ENCODE peak calls at places on chromosomes 16 and 17, in ten cellular contexts. B is fibroblast of mammary gland, J is MM.1S, U is mucosa of descending colon, A is AG10803, S is coronary artery, Q is fibroblast of the aortic adventitia, H is adrenal gland, Z is brain microvascular endothelial cell, I is NT2/D1. L is an unnamed sample.
A peak's percentile ranks its signal among the peaks of the same experiment; 100 is the strongest.

GRCh38 chr17:56142325-56142724 is 10.9 kb upstream of the ANKFN1 start:
- DNase-seq in J (no peak), H (no peak), Q (peak; percentile 96), S (no peak), Z (no peak), U (no peak), B (peak; percentile 99), A (peak; percentile 98), I (no peak), L (no peak)

GRCh38 chr16:31467151-31467550 is 4.8 kb upstream of the TGFB1I1 start:
- DNase-seq in Z (peak; percentile 20), A (peak; percentile 43), B (peak; percentile 39), J (no peak), S (no peak), H (no peak), Q (no peak), I (no peak), U (peak; percentile 20), L (no peak)

GRCh38 chr17:73261952-73262675 is 434 bp upstream of the CPSF4L start:
- DNase-seq in J (no peak), Q (no peak), I (no peak), U (peak; percentile 86), H (no peak), Z (no peak), S (no peak), B (no peak), A (no peak), L (no peak)

GRCh38 chr17:1039511-1040215 is 42.7 kb downstream of the TIMM22 start:
- DNase-seq in S (no peak), U (peak; percentile 81), B (peak; percentile 14), J (no peak), Z (no peak), Q (no peak), A (no peak), H (peak; percentile 90), I (no peak), L (no peak)

GRCh38 chr17:31595076-31595475 is 203.6 kb downstream of the RAB11FIP4 start:
- DNase-seq in Q (peak; percentile 31), S (peak; percentile 24), U (no peak), Z (no peak), A (peak; percentile 64), H (no peak), B (peak; percentile 41), I (no peak), J (no peak), L (no peak)

GRCh38 chr16:58501242-58502131 is 1.5 kb downstream of the NDRG4 start:
- DNase-seq in U (no peak), Q (no peak), Z (no peak), H (peak; percentile 68), B (no peak), I (no peak), J (peak; percentile 63), A (no peak), S (no peak), L (peak; percentile 17)

GRCh38 chr17:28706471-28707338 is 5.0 kb downstream of the PROCA1 start:
- DNase-seq in H (no peak), Z (no peak), S (no peak), U (no peak), A (no peak), B (no peak), Q (no peak), J (no peak), I (no peak), L (no peak)

GRCh38 chr16:2090819-2091721 is 43.3 kb downstream of the TSC2 start:
- DNase-seq in Q (no peak), I (peak; percentile 68), J (no peak), S (no peak), Z (peak; percentile 17), U (peak; percentile 93), H (peak; percentile 90), A (no peak), B (peak; percentile 31), L (peak; percentile 18)

GRCh38 chr16:71758293-71758760 is 33.8 kb upstream of the PHLPP2 start:
- DNase-seq in Z (no peak), H (no peak), A (no peak), U (no peak), S (no peak), J (no peak), I (no peak), Q (no peak), B (no peak), L (no peak)

GRCh38 chr16:17463335-17463734 is 7.4 kb downstream of the XYLT1 start:
- DNase-seq in U (no peak), Q (no peak), S (no peak), I (no peak), Z (no peak), H (no peak), J (no peak), B (no peak), A (no peak), L (no peak)

GRCh38 chr17:76529643-76530488 is 7.6 kb downstream of the CYGB start:
- DNase-seq in S (peak; percentile 89), A (peak; percentile 79), B (peak; percentile 96), H (peak; percentile 87), I (no peak), Q (peak; percentile 93), U (peak; percentile 85), J (no peak), Z (peak; percentile 57), L (no peak)

GRCh38 chr16:62363451-62363850 is 327.2 kb upstream of the CDH8 start:
- DNase-seq in I (peak; percentile 30), A (no peak), B (no peak), U (no peak), Q (no peak), S (no peak), H (no peak), Z (no peak), J (no peak), L (no peak)

GRCh38 chr17:21379080-21379711 is 3.0 kb downstream of the KCNJ12 start:
- DNase-seq in H (peak; percentile 60), Q (no peak), B (no peak), I (no peak), A (no peak), J (no peak), S (no peak), Z (no peak), U (peak; percentile 84), L (no peak)

GRCh38 chr17:61476476-61477203 is 24.4 kb downstream of the TBX4 start:
- DNase-seq in H (no peak), S (no peak), Q (no peak), I (no peak), A (no peak), Z (no peak), B (no peak), J (no peak), U (no peak), L (no peak)

GRCh38 chr17:61477204-61477834 is 25.1 kb downstream of the TBX4 start:
- DNase-seq in U (no peak), J (no peak), B (no peak), A (no peak), H (no peak), Z (no peak), S (no peak), I (no peak), Q (peak; percentile 33), L (no peak)

GRCh38 chr17:61475726-61476125 is 23.5 kb downstream of the TBX4 start:
- DNase-seq in B (peak; percentile 59), U (no peak), Z (no peak), J (no peak), A (peak; percentile 63), Q (peak; percentile 16), H (no peak), I (no peak), S (no peak), L (no peak)

GRCh38 chr17:61474235-61474927 is 22.2 kb downstream of the TBX4 start:
- DNase-seq in U (no peak), A (peak; percentile 73), J (no peak), H (no peak), B (peak; percentile 88), I (no peak), Q (peak; percentile 68), Z (no peak), S (no peak), L (no peak)

GRCh38 chr17:61474934-61475333 is 22.7 kb downstream of the TBX4 start:
- DNase-seq in S (no peak), U (no peak), B (no peak), Z (no peak), I (no peak), H (no peak), A (no peak), Q (no peak), J (no peak), L (no peak)
- H3K4me3 ChIP-seq in S (no peak overlapping the region), U (no peak overlapping the region), B (no peak overlapping the region), Z (no peak overlapping the region), I (no peak overlapping the region), H (no peak overlapping the region), A (no peak overlapping the region), Q (no peak overlapping the region), J (no peak overlapping the region), L (no peak overlapping the region)

GRCh38 chr17:74713199-74713755 is 554 bp upstream of the CD300LF start:
- DNase-seq in I (no peak), Q (no peak), A (no peak), Z (no peak), S (no peak), B (no peak), H (no peak), J (no peak), U (no peak), L (no peak)

GRCh38 chr17:74711058-74711824 is 1.5 kb downstream of the CD300LF start:
- DNase-seq in A (no peak), H (no peak), U (no peak), S (no peak), J (no peak), I (no peak), B (no peak), Q (no peak), Z (no peak), L (no peak)

GRCh38 chr17:74712756-74713155 is at the start of gene CD300LF:
- DNase-seq in J (no peak), H (peak; percentile 65), S (no peak), Z (no peak), B (no peak), I (no peak), Q (no peak), A (no peak), U (no peak), L (no peak)

GRCh38 chr17:74712301-74712700 is 422 bp downstream of the CD300LF start:
- DNase-seq in A (no peak), U (no peak), I (no peak), Q (no peak), S (no peak), B (no peak), Z (no peak), H (no peak), J (no peak), L (no peak)

GRCh38 chr17:74715144-74715543 is 2.4 kb upstream of the CD300LF start:
- DNase-seq in B (no peak), U (no peak), J (no peak), Q (no peak), Z (peak; percentile 8), A (no peak), H (no peak), S (no peak), I (no peak), L (no peak)
- H3K4me3 ChIP-seq in B (no peak overlapping the region), U (no peak overlapping the region), J (no peak overlapping the region), Q (no peak overlapping the region), Z (no peak overlapping the region), A (no peak overlapping the region), H (no peak overlapping the region), S (no peak overlapping the region), I (no peak overlapping the region), L (no peak overlapping the region)

GRCh38 chr16:989354-989814 is 7.8 kb downstream of the SOX8 start:
- DNase-seq in Z (no peak), B (no peak), U (no peak), Q (no peak), S (no peak), H (no peak), I (no peak), A (no peak), J (no peak), L (no peak)
- H3K4me3 ChIP-seq in Z (no peak overlapping the region), B (no peak overlapping the region), U (no peak overlapping the region), Q (no peak overlapping the region), S (no peak overlapping the region), H (no peak overlapping the region), I (no peak overlapping the region), A (no peak overlapping the region), J (no peak overlapping the region), L (no peak overlapping the region)

GRCh38 chr17:47875586-47875985 is 20.4 kb upstream of the SP2 start:
- DNase-seq in Z (no peak), U (no peak), Q (no peak), H (no peak), B (no peak), I (no peak), A (no peak), J (no peak), S (no peak), L (no peak)
- H3K4me3 ChIP-seq in Z (no peak overlapping the region), U (no peak overlapping the region), Q (no peak overlapping the region), H (no peak overlapping the region), B (no peak overlapping the region), I (no peak overlapping the region), A (no peak overlapping the region), J (no peak overlapping the region), S (no peak overlapping the region), L (no peak overlapping the region)